ENCODE peak calls at places on chromosome 9, in ten cellular contexts. C, Y, P, H, Z, R, N, A, F and B are unnamed samples. For H3K4me1 and H3K36me3, the result is how much of the 10 kb centered on the place peaks cover.

GRCh38 chr9:27537027-27537435 is 7.4 kb upstream of the MOB3B start:
- DNase-seq in R (no peak), P (no peak), H (no peak), N (no peak), F (no peak), C (no peak), Y (no peak), A (no peak), Z (no peak), B (no peak)

GRCh38 chr9:128764361-128764760 is 7.4 kb downstream of the ZER1 start:
- DNase-seq in Z (no peak), N (no peak), F (no peak), A (no peak), R (no peak), C (no peak), Y (no peak), P (no peak), H (no peak), B (no peak)

GRCh38 chr9:104256031-104256709 is 162.1 kb downstream of the SMC2 start:
- DNase-seq in H (no peak), A (no peak), F (no peak), N (no peak), Y (no peak), C (no peak), R (no peak), Z (no peak), P (no peak), B (no peak)

GRCh38 chr9:18233776-18234445 is 240.0 kb upstream of the ADAMTSL1 start:
- DNase-seq in R (no peak), P (no peak), N (no peak), H (no peak), F (no peak), C (no peak), Y (no peak), A (no peak), Z (no peak), B (no peak)

GRCh38 chr9:38110476-38110875 is 41.4 kb upstream of the SHB start:
- DNase-seq in R (no peak), Z (no peak), C (no peak), A (no peak), P (no peak), Y (no peak), N (no peak), F (no peak), H (no peak), B (no peak)

GRCh38 chr9:37574996-37575395 is 1.2 kb downstream of the FBXO10 start:
- DNase-seq in H (no peak), P (no peak), C (no peak), A (peak), Z (no peak), F (no peak), N (no peak), Y (peak), R (no peak), B (no peak)

GRCh38 chr9:135906291-135907005 is 898 bp downstream of the CAMSAP1 start:
- DNase-seq in P (peak), R (no peak), C (no peak), Z (no peak), Y (peak), F (no peak), A (peak), H (no peak), N (peak), B (no peak)

GRCh38 chr9:108811944-108812343 is 43.8 kb downstream of the ACTL7B start:
- DNase-seq in R (no peak), N (no peak), A (no peak), Y (no peak), H (no peak), F (no peak), P (no peak), Z (no peak), C (no peak), B (no peak)

GRCh38 chr9:94817291-94818195 is 91.0 kb downstream of the AOPEP start:
- DNase-seq in R (no peak), A (no peak), F (no peak), Y (no peak), C (no peak), Z (no peak), N (no peak), H (no peak), P (no peak), B (no peak)

GRCh38 chr9:29966247-29966646 is 2393.0 kb upstream of the C9orf72 start:
- DNase-seq in Y (no peak), P (no peak), F (no peak), N (no peak), H (no peak), A (no peak), R (no peak), C (no peak), Z (no peak), B (no peak)

GRCh38 chr9:87894998-87895625 is 12.4 kb downstream of the SPATA31E1 start:
- DNase-seq in A (no peak), N (no peak), F (no peak), Z (no peak), H (no peak), P (no peak), R (no peak), Y (no peak), C (no peak), B (no peak)

GRCh38 chr9:108844856-108845255 is 10.9 kb downstream of the ACTL7B start:
- DNase-seq in H (no peak), Y (no peak), Z (no peak), A (no peak), F (no peak), C (no peak), P (no peak), R (no peak), N (no peak), B (no peak)

GRCh38 chr9:27787941-27788340 is 214.7 kb upstream of the C9orf72 start:
- DNase-seq in Z (no peak), A (no peak), P (no peak), F (no peak), N (no peak), H (no peak), R (no peak), C (no peak), Y (no peak), B (no peak)

GRCh38 chr9:131092548-131093440 is 3.5 kb upstream of the AIF1L start:
- DNase-seq in P (no peak), N (no peak), R (no peak), Z (no peak), F (no peak), Y (no peak), H (no peak), C (no peak), A (no peak), B (no peak)

GRCh38 chr9:78118742-78119473 is 87.3 kb upstream of the GNAQ start:
- DNase-seq in R (no peak), C (no peak), Z (no peak), H (no peak), Y (no peak), P (no peak), A (peak), N (no peak), F (no peak), B (no peak)

GRCh38 chr9:121661328-121661727 is 9.9 kb downstream of the DAB2IP start:
- DNase-seq in N (no peak), F (no peak), A (no peak), H (no peak), Z (no peak), P (peak), R (no peak), C (no peak), Y (no peak), B (no peak)

GRCh38 chr9:98081477-98082219 is 25.1 kb downstream of the NANS start:
- DNase-seq in Z (peak), Y (no peak), P (peak), F (no peak), N (peak), C (no peak), A (peak), R (no peak), H (no peak), B (no peak)

GRCh38 chr9:122036988-122037387 is 56.1 kb downstream of the TTLL11 start:
- DNase-seq in Y (no peak), R (no peak), N (no peak), C (no peak), F (no peak), H (no peak), Z (no peak), P (no peak), A (peak), B (no peak)

GRCh38 chr9:98335666-98336065 is 80.2 kb upstream of the TBC1D2 start:
- DNase-seq in F (no peak), A (no peak), H (no peak), N (no peak), R (no peak), P (no peak), Y (no peak), Z (no peak), C (no peak), B (no peak)

GRCh38 chr9:133759946-133760345 is 21.8 kb upstream of the SARDH start:
- DNase-seq in Y (no peak), F (no peak), C (peak), N (no peak), P (peak), A (no peak), Z (peak), R (peak), H (no peak), B (no peak)

GRCh38 chr9:136089697-136090045 is 5.4 kb downstream of the NACC2 start:
- DNase-seq in F (no peak), N (no peak), C (no peak), P (no peak), A (peak), R (no peak), Y (no peak), H (no peak), Z (no peak), B (no peak)

GRCh38 chr9:130264414-130265350 is 878 bp upstream of the HMCN2 start:
- DNase-seq in A (no peak), F (no peak), Y (no peak), Z (peak), C (no peak), H (no peak), P (peak), R (peak), N (no peak), B (peak)

GRCh38 chr9:114285166-114285867 is 37.6 kb upstream of the ORM1 start:
- DNase-seq in C (peak), A (peak), P (peak), H (no peak), R (peak), Y (peak), N (peak), Z (peak), F (peak), B (peak)

GRCh38 chr9:91220491-91221135 is 141.1 kb downstream of the AUH start:
- DNase-seq in Z (no peak), P (no peak), C (no peak), R (no peak), Y (no peak), F (no peak), N (no peak), A (peak), H (no peak), B (no peak)

GRCh38 chr9:88300556-88300955 is 87.7 kb upstream of the SPIN1 start:
- DNase-seq in P (peak), F (no peak), H (no peak), R (no peak), N (no peak), Z (no peak), Y (no peak), C (no peak), A (no peak), B (no peak)

GRCh38 chr9:34372598-34373011 is 4.1 kb downstream of the MYORG start:
- DNase-seq in P (no peak), H (no peak), Y (no peak), F (no peak), R (no peak), Z (no peak), C (no peak), N (no peak), A (no peak), B (no peak)

GRCh38 chr9:114115645-114116044 is 16.6 kb upstream of the KIF12 start:
- DNase-seq in A (no peak), R (no peak), N (no peak), Z (no peak), F (no peak), P (no peak), C (peak), H (no peak), Y (no peak), B (no peak)

GRCh38 chr9:7622481-7622880 is 177.1 kb downstream of the DMAC1 start:
- DNase-seq in R (no peak), H (no peak), N (no peak), F (no peak), P (no peak), Y (no peak), Z (no peak), A (no peak), C (no peak), B (no peak)

GRCh38 chr9:93684161-93684765 is 107.9 kb downstream of the PHF2 start:
- DNase-seq in N (no peak), F (no peak), Z (no peak), C (peak), H (no peak), Y (no peak), R (no peak), A (no peak), P (peak), B (peak)

GRCh38 chr9:78923966-78924659 is 627.2 kb downstream of the PSAT1 start:
- DNase-seq in A (no peak), C (no peak), F (no peak), Z (no peak), H (no peak), N (no peak), Y (no peak), R (no peak), P (no peak), B (no peak)

GRCh38 chr9:110072597-110073355 is 135.2 kb downstream of the C9orf152 start:
- DNase-seq in Y (peak), Z (no peak), R (no peak), F (no peak), P (no peak), H (no peak), C (no peak), N (no peak), A (no peak), B (no peak)

GRCh38 chr9:124820606-124821246 is 32.5 kb upstream of the WDR38 start:
- DNase-seq in Y (no peak), Z (no peak), N (no peak), F (no peak), H (no peak), P (no peak), C (no peak), A (no peak), R (peak), B (no peak)

DNA sequence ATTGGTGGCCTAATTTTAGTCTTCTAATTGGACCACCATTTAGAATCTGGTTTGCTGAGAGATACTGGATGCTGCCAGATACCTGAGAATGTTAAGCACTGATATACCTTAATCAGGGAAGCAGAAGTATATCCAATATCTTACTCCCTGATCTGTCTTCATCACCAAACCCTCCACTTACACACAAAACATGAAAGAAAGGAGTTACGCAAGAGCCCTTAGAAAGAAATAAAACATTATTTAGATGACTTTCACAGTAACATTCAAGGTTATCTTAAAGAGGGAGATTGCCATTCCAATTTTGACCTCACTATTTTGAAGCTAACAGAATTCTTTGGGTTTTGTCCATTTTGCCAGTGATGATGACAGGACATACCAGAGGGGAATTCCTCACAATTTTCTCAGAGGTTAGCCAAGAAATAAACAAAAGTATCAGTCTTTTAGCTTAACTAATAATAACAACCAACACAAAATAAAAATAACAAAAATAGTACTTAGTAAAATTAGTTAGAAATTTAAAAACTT is 496.1 kb downstream of the NFIB start:
- DNase-seq in R (no peak), Y (no peak), C (no peak), A (peak), N (no peak), P (no peak), Z (no peak), H (no peak), F (no peak), B (no peak)
- H3K4me3 ChIP-seq in R (no peak), Y (no peak), C (no peak), A (no peak), N (no peak), P (no peak), Z (no peak), H (no peak), F (no peak), B (no peak)

GRCh38 chr9:134769084-134769455 is 111.5 kb upstream of the FCN2 start:
- DNase-seq in P (no peak), Y (no peak), C (no peak), R (no peak), H (no peak), Z (no peak), F (no peak), N (no peak), A (no peak), B (no peak)
- H3K4me1 ChIP-seq in P (under half), Y (under half), C (under half), R (under half), H (half or more), Z (under half), F (under half), N (under half), A (under half), B (under half)

DNA sequence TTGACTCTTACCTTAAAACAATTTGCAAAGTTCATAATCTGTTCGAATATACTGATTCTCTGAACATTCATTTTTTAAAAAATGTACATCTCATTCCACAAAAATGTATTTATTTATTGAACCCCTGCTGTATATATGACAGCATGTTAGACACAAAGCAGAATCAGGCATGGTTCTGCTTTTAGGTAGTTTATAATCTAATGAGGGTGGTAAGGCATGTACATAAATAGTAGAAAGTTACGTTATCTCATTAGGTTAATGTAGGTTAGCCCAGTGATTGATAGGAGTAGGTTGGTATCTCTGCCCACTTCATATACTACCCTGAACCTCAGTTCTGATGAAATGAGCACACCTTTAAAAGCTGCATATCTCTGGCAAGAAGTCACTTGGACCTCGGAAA is 89.8 kb downstream of the ERMP1 start:
- DNase-seq in A (no peak), Y (no peak), R (no peak), N (no peak), P (no peak), F (no peak), H (no peak), C (no peak), Z (no peak), B (no peak)
- H3K36me3 ChIP-seq in A (under half), Y (under half), R (under half), N (half or more), P (under half), F (under half), H (under half), C (half or more), Z (half or more), B (half or more)

GRCh38 chr9:1083325-1083913 is 33.3 kb downstream of the DMRT2 start:
- DNase-seq in Y (no peak), P (no peak), F (peak), H (peak), R (peak), A (no peak), N (peak), C (peak), Z (peak), B (no peak)
- H3K4me3 ChIP-seq in Y (no peak), P (no peak), F (peak), H (peak), R (no peak), A (no peak), N (peak), C (peak), Z (peak), B (peak)

DNA sequence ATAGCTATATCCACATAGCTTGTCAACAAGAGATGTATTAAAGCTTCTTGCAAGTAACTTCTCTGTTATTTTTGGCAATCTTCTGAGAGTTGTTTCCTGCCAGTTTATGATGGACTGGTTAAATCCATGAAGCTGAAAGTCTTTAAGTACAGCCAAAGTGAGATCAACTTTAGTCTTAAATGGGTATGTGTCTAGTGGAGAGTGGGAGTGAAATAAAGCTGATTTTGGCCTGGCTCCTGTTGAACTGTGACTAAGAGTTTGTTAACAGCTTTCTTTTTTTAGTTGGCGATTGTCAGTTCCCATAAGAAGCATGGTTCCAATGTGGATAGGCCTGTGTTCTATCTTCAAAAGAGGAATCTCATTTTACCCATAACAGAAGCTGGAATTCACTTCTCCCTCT is 350.9 kb upstream of the PCSK5 start:
- DNase-seq in H (no peak), P (no peak), N (no peak), A (no peak), Z (no peak), F (no peak), C (no peak), Y (no peak), R (no peak), B (no peak)
- H3K4me1 ChIP-seq in H (under half), P (under half), N (under half), A (under half), Z (under half), F (under half), C (under half), Y (under half), R (under half), B (under half)

GRCh38 chr9:134770972-134771971 is 109.3 kb upstream of the FCN2 start:
- DNase-seq in F (no peak), Z (no peak), H (peak), C (no peak), N (no peak), Y (peak), R (no peak), P (no peak), A (no peak), B (no peak)
- H3K36me3 ChIP-seq in F (under half), Z (under half), H (under half), C (under half), N (under half), Y (under half), R (under half), P (under half), A (half or more), B (half or more)